ENCODE peak calls at places on chromosomes 7 and 10, in five cellular contexts. W, X, F, J and S are unnamed samples.

GRCh38 chr10:29651767-29652166 is 17.0 kb upstream of the SVIL start:
- DNase-seq in W (no peak), X (no peak), F (no peak), J (no peak), S (no peak)

GRCh38 chr10:130244031-130244927 is 108.1 kb downstream of the GLRX3 start:
- DNase-seq in W (no peak), X (no peak), F (no peak), J (no peak), S (no peak)

GRCh38 chr7:90455163-90456030 is 14.0 kb upstream of the PTTG1IP2 start:
- DNase-seq in W (no peak), X (peak; percentile 57), F (peak; percentile 14), J (peak; percentile 33), S (peak; percentile 15)

GRCh38 chr10:29377333-29377961 is 88.6 kb downstream of the LYZL1 start:
- DNase-seq in W (no peak), X (peak; percentile 27), F (no peak), J (no peak), S (peak; percentile 9)

GRCh38 chr7:30253796-30254165 is 30.6 kb upstream of the ZNRF2 start:
- DNase-seq in W (no peak), X (no peak), F (no peak), J (no peak), S (no peak)

GRCh38 chr7:18666107-18666728 is 170.7 kb downstream of the HDAC9 start:
- DNase-seq in W (peak; percentile 4), X (peak; percentile 65), F (peak; percentile 66), J (peak; percentile 77), S (peak; percentile 29)

GRCh38 chr7:87628780-87629569 is 777 bp downstream of the RUNDC3B start:
- DNase-seq in W (no peak), X (peak; percentile 26), F (no peak), J (peak; percentile 67), S (peak; percentile 24)

GRCh38 chr7:80699030-80699638 is 60.7 kb downstream of the CD36 start:
- DNase-seq in W (no peak), X (peak; percentile 58), F (no peak), J (no peak), S (no peak)

GRCh38 chr10:91798736-91799579 is 732 bp downstream of the TNKS2 start:
- DNase-seq in W (no peak), X (peak; percentile 69), F (peak; percentile 29), J (peak; percentile 46), S (peak; percentile 77)

GRCh38 chr10:126350216-126350992 is 37.9 kb downstream of the ADAM12 start:
- DNase-seq in W (no peak), X (peak; percentile 97), F (no peak), J (no peak), S (no peak)

GRCh38 chr10:28302012-28302667 is 724 bp downstream of the MPP7 start:
- DNase-seq in W (no peak), X (peak; percentile 39), F (no peak), J (peak; percentile 55), S (peak; percentile 4)

GRCh38 chr10:19817251-19818046 is 1.2 kb downstream of the PLXDC2 start:
- DNase-seq in W (no peak), X (no peak), F (no peak), J (peak; percentile 65), S (no peak)

GRCh38 chr10:116752969-116753665 is 10.8 kb upstream of the HSPA12A start:
- DNase-seq in W (no peak), X (no peak), F (no peak), J (no peak), S (no peak)

GRCh38 chr10:61179734-61180133 is 235.7 kb upstream of the RHOBTB1 start:
- DNase-seq in W (no peak), X (no peak), F (no peak), J (no peak), S (no peak)

GRCh38 chr10:93652857-93653256 is 40.5 kb downstream of the PDE6C start:
- DNase-seq in W (no peak), X (peak; percentile 88), F (no peak), J (no peak), S (no peak)

GRCh38 chr10:58457761-58458616 is 54.7 kb upstream of the BICC1 start:
- DNase-seq in W (no peak), X (peak; percentile 48), F (no peak), J (peak; percentile 43), S (no peak)

GRCh38 chr10:111556666-111557065 is 479.8 kb downstream of the ADRA2A start:
- DNase-seq in W (no peak), X (no peak), F (no peak), J (no peak), S (no peak)

GRCh38 chr7:133753513-133753912 is 373.6 kb upstream of the LRGUK start:
- DNase-seq in W (no peak), X (peak; percentile 59), F (no peak), J (peak; percentile 17), S (no peak)

GRCh38 chr10:81498152-81498551 is 376.8 kb upstream of the NRG3 start:
- DNase-seq in W (no peak), X (no peak), F (no peak), J (no peak), S (no peak)

GRCh38 chr10:107163904-107164861 is at the start of gene SORCS1:
- DNase-seq in W (no peak), X (no peak), F (no peak), J (peak; percentile 23), S (no peak)

GRCh38 chr10:3980660-3981059 is 195.7 kb upstream of the KLF6 start:
- DNase-seq in W (no peak), X (no peak), F (no peak), J (no peak), S (peak; percentile 30)

GRCh38 chr10:103980246-103980906 is 13.4 kb downstream of the SLK start:
- DNase-seq in W (no peak), X (no peak), F (no peak), J (no peak), S (no peak)

DNA sequence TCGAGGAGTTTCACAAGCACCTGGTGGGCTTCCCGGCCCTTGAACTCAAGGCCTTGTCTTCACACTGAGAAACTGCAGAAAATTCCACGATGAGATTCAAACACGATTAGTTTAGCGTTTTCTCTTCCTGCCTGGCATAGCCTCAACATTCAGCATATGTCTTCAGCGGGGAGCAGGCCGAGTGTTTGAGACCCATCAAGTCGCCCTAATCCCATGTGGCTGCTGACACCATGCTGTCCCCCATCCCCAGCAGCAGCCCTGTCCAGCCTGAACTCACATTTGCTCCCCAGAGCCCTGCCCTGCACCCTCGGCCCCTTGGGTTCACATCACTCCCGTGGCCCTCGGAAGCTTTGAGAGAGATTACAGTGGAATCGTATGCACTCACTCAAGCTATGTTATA is 35.3 kb upstream of the RBM33 start:
- DNase-seq in W (no peak), X (no peak), F (no peak), J (no peak), S (no peak)
- H3K27me3 ChIP-seq in W (peaks cover 19% of the 10 kb centered on the region), X (peaks cover 2% of the 10 kb centered on the region), F (no peaks in the 10 kb centered on the region), J (no peaks in the 10 kb centered on the region), S (no peaks in the 10 kb centered on the region)

GRCh38 chr7:36131026-36131425 is 22.0 kb upstream of the EEPD1 start:
- DNase-seq in W (no peak), X (peak; percentile 29), F (no peak), J (no peak), S (no peak)

GRCh38 chr7:36127075-36127740 is 25.8 kb upstream of the EEPD1 start:
- DNase-seq in W (no peak), X (no peak), F (no peak), J (no peak), S (no peak)

GRCh38 chr7:36129048-36129534 is 24.0 kb upstream of the EEPD1 start:
- DNase-seq in W (no peak), X (peak; percentile 76), F (no peak), J (peak; percentile 67), S (no peak)

GRCh38 chr7:36130236-36130945 is 22.7 kb upstream of the EEPD1 start:
- DNase-seq in W (no peak), X (peak; percentile 24), F (no peak), J (no peak), S (no peak)

DNA sequence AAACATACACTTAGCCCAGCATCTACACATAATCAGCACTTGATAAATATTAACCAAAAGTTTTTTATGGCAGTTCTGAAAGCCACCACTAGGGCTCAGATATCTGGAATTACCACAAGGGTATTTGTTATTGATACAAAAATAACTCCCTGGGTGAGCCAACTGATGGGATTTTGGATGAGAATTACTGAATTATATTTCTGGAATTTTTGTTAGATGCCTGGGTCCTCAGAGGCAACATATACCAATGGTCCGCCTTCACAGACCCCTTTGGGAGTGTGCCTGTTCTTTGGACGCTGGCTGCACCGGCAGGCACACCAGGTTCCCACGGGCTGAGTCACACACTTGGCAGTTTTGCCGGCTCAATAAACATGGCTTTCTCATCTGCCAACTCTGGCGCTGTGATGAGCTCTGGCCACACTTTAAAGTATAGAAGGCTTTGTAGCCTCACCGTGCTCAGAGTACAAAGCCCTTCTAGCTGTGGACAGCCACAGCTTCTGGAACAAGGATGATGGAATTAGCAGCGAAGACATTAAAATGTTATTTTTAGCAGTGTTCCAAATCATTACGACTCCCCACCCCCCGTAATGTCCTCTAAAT is 24.5 kb upstream of the EEPD1 start:
- DNase-seq in W (no peak), X (peak; percentile 85), F (no peak), J (peak; percentile 87), S (no peak)
- H3K4me3 ChIP-seq in W (peak overlapping the region; percentile 14), X (no peak overlapping the region), F (no peak overlapping the region), J (no peak overlapping the region), S (no peak overlapping the region)

GRCh38 chr7:27124096-27124978 is 6.2 kb downstream of the HOXA4 start:
- DNase-seq in W (no peak), X (no peak), F (no peak), J (peak; percentile 37), S (no peak)
- H3K27me3 ChIP-seq in W (no peaks in the 10 kb centered on the region), X (peaks cover 81% of the 10 kb centered on the region), F (peaks cover 4% of the 10 kb centered on the region), J (no peaks in the 10 kb centered on the region), S (peaks cover 4% of the 10 kb centered on the region)

GRCh38 chr10:101901340-101901739 is 57.7 kb upstream of the KCNIP2 start:
- DNase-seq in W (no peak), X (no peak), F (no peak), J (no peak), S (no peak)
- H3K4me3 ChIP-seq in W (no peak overlapping the region), X (no peak overlapping the region), F (no peak overlapping the region), J (no peak overlapping the region), S (no peak overlapping the region)